ENCODE peak calls at places on chromosome 1, in five cellular contexts. Q, V, H, K and E are unnamed samples.
A peak's percentile ranks its signal among the peaks of the same experiment; 100 is the strongest.

GRCh38 chr1:33137800-33138199 is 44.0 kb downstream of the TRIM62 start:
- DNase-seq in Q (no peak), V (peak; percentile 47), H (peak; percentile 32), K (no peak), E (no peak)

GRCh38 chr1:226562989-226563388 is 14.4 kb downstream of the STUM start:
- DNase-seq in Q (no peak), V (no peak), H (no peak), K (no peak), E (no peak)

GRCh38 chr1:182301467-182302198 is 90.0 kb downstream of the GLUL start:
- DNase-seq in Q (peak; percentile 80), V (peak; percentile 69), H (no peak), K (peak; percentile 25), E (no peak)

GRCh38 chr1:183995322-183996035 is 42.0 kb downstream of the COLGALT2 start:
- DNase-seq in Q (no peak), V (no peak), H (no peak), K (no peak), E (no peak)

GRCh38 chr1:229349463-229350385 is 6.9 kb upstream of the CCSAP start:
- DNase-seq in Q (no peak), V (no peak), H (no peak), K (no peak), E (no peak)

GRCh38 chr1:240575976-240576666 is 35.8 kb downstream of the GREM2 start:
- DNase-seq in Q (no peak), V (no peak), H (peak; percentile 68), K (peak; percentile 13), E (no peak)

GRCh38 chr1:101198842-101199636 is 37.8 kb upstream of the S1PR1 start:
- DNase-seq in Q (no peak), V (peak; percentile 9), H (no peak), K (no peak), E (no peak)

GRCh38 chr1:52668711-52669110 is 29.4 kb downstream of the COA7 start:
- DNase-seq in Q (peak; percentile 80), V (no peak), H (no peak), K (no peak), E (no peak)

GRCh38 chr1:246041360-246041759 is 465.7 kb downstream of the SMYD3 start:
- DNase-seq in Q (no peak), V (no peak), H (no peak), K (no peak), E (no peak)

GRCh38 chr1:57109247-57109646 is 143.4 kb upstream of the C8B start:
- DNase-seq in Q (no peak), V (no peak), H (no peak), K (no peak), E (no peak)

GRCh38 chr1:220797553-220797952 is 10.8 kb downstream of the MTARC1 start:
- DNase-seq in Q (peak; percentile 25), V (no peak), H (no peak), K (no peak), E (no peak)

GRCh38 chr1:89259283-89259971 is 13.2 kb downstream of the GBP5 start:
- DNase-seq in Q (no peak), V (no peak), H (peak; percentile 33), K (no peak), E (no peak)

GRCh38 chr1:83033682-83034081 is 965.2 kb downstream of the TTLL7 start:
- DNase-seq in Q (peak; percentile 46), V (no peak), H (no peak), K (no peak), E (no peak)

GRCh38 chr1:186790101-186790500 is 38.6 kb upstream of the PLA2G4A start:
- DNase-seq in Q (no peak), V (no peak), H (no peak), K (no peak), E (no peak)

GRCh38 chr1:239803666-239804228 is 287.9 kb upstream of the FMN2 start:
- DNase-seq in Q (no peak), V (no peak), H (no peak), K (no peak), E (no peak)

GRCh38 chr1:185376840-185377635 is 60.0 kb upstream of the IVNS1ABP start:
- DNase-seq in Q (peak; percentile 12), V (no peak), H (no peak), K (peak; percentile 31), E (no peak)

GRCh38 chr1:78519446-78519845 is 28.7 kb downstream of the PTGFR start:
- DNase-seq in Q (no peak), V (no peak), H (no peak), K (no peak), E (no peak)

GRCh38 chr1:245488346-245489110 is 333.7 kb downstream of the KIF26B start:
- DNase-seq in Q (no peak), V (no peak), H (no peak), K (no peak), E (no peak)

GRCh38 chr1:211648336-211648735 is 27.1 kb downstream of the NEK2 start:
- DNase-seq in Q (peak; percentile 80), V (peak; percentile 34), H (no peak), K (no peak), E (no peak)

GRCh38 chr1:56189946-56190920 is 389.1 kb downstream of the PLPP3 start:
- DNase-seq in Q (no peak), V (no peak), H (no peak), K (no peak), E (no peak)

GRCh38 chr1:241462371-241462770 is 57.2 kb downstream of the FH start:
- DNase-seq in Q (no peak), V (no peak), H (no peak), K (no peak), E (no peak)

GRCh38 chr1:41500781-41501518 is 16.5 kb upstream of the EDN2 start:
- DNase-seq in Q (peak; percentile 61), V (no peak), H (no peak), K (no peak), E (no peak)

GRCh38 chr1:212630159-212630900 is 21.8 kb downstream of the ATF3 start:
- DNase-seq in Q (no peak), V (peak; percentile 81), H (peak; percentile 37), K (peak; percentile 68), E (peak; percentile 26)

GRCh38 chr1:903305-903704 is 20.4 kb upstream of the SAMD11 start:
- DNase-seq in Q (no peak), V (no peak), H (no peak), K (no peak), E (no peak)

GRCh38 chr1:905811-906531 is 17.8 kb upstream of the SAMD11 start:
- DNase-seq in Q (no peak), V (peak; percentile 10), H (no peak), K (no peak), E (no peak)

GRCh38 chr1:905071-905749 is 18.5 kb upstream of the SAMD11 start:
- DNase-seq in Q (no peak), V (peak; percentile 18), H (peak; percentile 26), K (no peak), E (no peak)

GRCh38 chr1:903721-904270 is 19.9 kb upstream of the SAMD11 start:
- DNase-seq in Q (no peak), V (no peak), H (no peak), K (no peak), E (no peak)

GRCh38 chr1:904271-904950 is 19.3 kb upstream of the SAMD11 start:
- DNase-seq in Q (peak; percentile 76), V (peak; percentile 89), H (peak; percentile 87), K (peak; percentile 59), E (no peak)
- H3K27me3 ChIP-seq in Q (peaks cover 3% of the 10 kb centered on the region), V (peaks cover 16% of the 10 kb centered on the region), H (peaks cover 10% of the 10 kb centered on the region), K (peaks cover 16% of the 10 kb centered on the region), E (no peaks in the 10 kb centered on the region)

GRCh38 chr1:231196307-231196706 is 34.4 kb downstream of the TRIM67 start:
- DNase-seq in Q (no peak), V (no peak), H (no peak), K (no peak), E (no peak)
- H3K27me3 ChIP-seq in Q (peaks cover 3% of the 10 kb centered on the region), V (peaks cover 13% of the 10 kb centered on the region), H (no peaks in the 10 kb centered on the region), K (no peaks in the 10 kb centered on the region), E (peaks cover 97% of the 10 kb centered on the region)

DNA sequence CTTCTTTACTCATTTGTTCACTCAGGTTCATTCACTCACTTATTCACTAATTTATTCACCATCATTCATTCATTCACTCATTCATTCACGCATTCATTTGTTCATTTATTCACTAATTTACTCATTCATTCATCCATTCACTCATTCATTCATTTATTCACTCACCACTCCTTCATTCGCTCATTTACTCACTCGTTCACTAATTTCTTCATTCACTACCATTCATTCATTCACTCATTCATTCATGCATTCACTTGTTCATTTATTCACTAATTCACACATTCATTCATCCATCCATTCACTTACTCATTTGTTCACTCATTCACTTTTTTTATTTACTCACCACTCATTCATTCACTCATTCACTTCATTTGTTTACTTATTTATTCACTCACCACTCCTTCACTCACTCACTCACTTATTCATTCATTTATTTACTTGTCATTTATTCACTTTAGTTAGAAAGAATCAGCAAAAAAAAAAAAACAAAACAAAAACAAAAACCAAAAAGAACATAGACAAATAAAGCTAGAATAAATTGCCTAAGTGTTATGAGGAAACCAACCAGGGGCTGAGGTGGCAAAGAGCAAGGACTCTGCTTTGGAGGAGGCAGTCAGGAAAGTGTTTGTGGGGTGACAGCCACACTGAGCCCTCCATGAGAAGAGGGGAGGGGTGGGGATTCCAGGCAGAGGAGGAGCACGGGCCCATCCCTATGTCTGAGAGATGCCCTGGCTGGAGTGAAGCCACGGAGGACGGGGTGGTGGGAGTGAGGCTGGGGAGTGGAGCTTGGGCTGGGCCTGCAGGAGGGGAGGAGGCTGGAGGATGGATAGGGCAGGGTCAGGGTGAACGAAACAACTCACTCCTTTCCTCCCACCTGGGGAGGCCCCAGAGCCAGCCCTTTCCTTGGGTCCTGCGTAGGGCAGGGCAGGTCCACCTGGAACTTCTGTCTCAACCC is 129.2 kb upstream of the WNT4 start:
- DNase-seq in Q (no peak), V (no peak), H (no peak), K (no peak), E (no peak)
- H3K27me3 ChIP-seq in Q (no peaks in the 10 kb centered on the region), V (peaks cover 73% of the 10 kb centered on the region), H (peaks cover under 1% of the 10 kb centered on the region), K (peaks cover 25% of the 10 kb centered on the region), E (no peaks in the 10 kb centered on the region)

GRCh38 chr1:228065543-228066347 is 16.8 kb upstream of the ARF1 start:
- DNase-seq in Q (no peak), V (peak; percentile 26), H (no peak), K (no peak), E (no peak)

GRCh38 chr1:228064741-228065542 is 17.6 kb upstream of the ARF1 start:
- DNase-seq in Q (no peak), V (no peak), H (no peak), K (no peak), E (no peak)

GRCh38 chr1:228063251-228064191 is 19.0 kb upstream of the ARF1 start:
- DNase-seq in Q (no peak), V (no peak), H (no peak), K (no peak), E (no peak)

GRCh38 chr1:228062812-228063211 is 19.7 kb upstream of the ARF1 start:
- DNase-seq in Q (no peak), V (no peak), H (no peak), K (no peak), E (no peak)

GRCh38 chr1:228064296-228064695 is 18.2 kb upstream of the ARF1 start:
- DNase-seq in Q (no peak), V (no peak), H (no peak), K (no peak), E (no peak)
- H3K27me3 ChIP-seq in Q (peaks cover 9% of the 10 kb centered on the region), V (peaks cover 35% of the 10 kb centered on the region), H (peaks cover 51% of the 10 kb centered on the region), K (peaks cover 85% of the 10 kb centered on the region), E (peaks cover 100% of the 10 kb centered on the region)

GRCh38 chr1:71698186-71698585 is 584.2 kb downstream of the NEGR1 start:
- DNase-seq in Q (no peak), V (no peak), H (no peak), K (no peak), E (no peak)
- H3K27me3 ChIP-seq in Q (no peaks in the 10 kb centered on the region), V (no peaks in the 10 kb centered on the region), H (no peaks in the 10 kb centered on the region), K (no peaks in the 10 kb centered on the region), E (no peaks in the 10 kb centered on the region)